ENCODE peak calls at places on chromosomes 2 and 18, in nine cellular contexts. D, W, K, Z, T, G, M, H and B are unnamed samples.

GRCh38 chr18:49768051-49768391 is 45.3 kb downstream of the ACAA2 start:
- DNase-seq in H (peak; percentile 86), T (peak; percentile 29), M (no peak), K (no peak), W (peak; percentile 81), G (peak; percentile 29), D (peak; percentile 33), Z (peak; percentile 72), B (peak; percentile 50)

GRCh38 chr2:149906871-149907270 is 319.3 kb upstream of the MMADHC start:
- DNase-seq in W (no peak), M (no peak), H (no peak), T (no peak), D (no peak), K (no peak), Z (no peak), G (no peak), B (no peak)

GRCh38 chr2:195486987-195487644 is 169.9 kb upstream of the SLC39A10 start:
- DNase-seq in G (peak; percentile 27), Z (peak; percentile 54), W (no peak), T (no peak), D (no peak), K (no peak), M (no peak), H (peak; percentile 81), B (peak; percentile 69)

GRCh38 chr2:37421686-37422085 is 77.3 kb downstream of the QPCT start:
- DNase-seq in M (no peak), K (no peak), T (no peak), G (no peak), W (no peak), D (no peak), Z (no peak), H (no peak), B (no peak)

GRCh38 chr18:51066273-51066672 is 36.3 kb downstream of the SMAD4 start:
- DNase-seq in K (no peak), W (no peak), T (no peak), M (no peak), D (no peak), G (no peak), H (peak; percentile 40), Z (no peak), B (no peak)

GRCh38 chr2:197909377-197909776 is 105.0 kb downstream of the PLCL1 start:
- DNase-seq in H (peak; percentile 88), D (no peak), K (no peak), Z (peak; percentile 82), T (no peak), W (no peak), G (no peak), M (peak; percentile 70), B (no peak)

GRCh38 chr2:68463287-68463877 is 3.7 kb downstream of the FBXO48 start:
- DNase-seq in D (no peak), K (no peak), M (no peak), H (peak; percentile 76), W (no peak), Z (peak; percentile 41), T (peak; percentile 23), G (peak; percentile 50), B (peak; percentile 50)

GRCh38 chr2:149885468-149885867 is 297.9 kb upstream of the MMADHC start:
- DNase-seq in W (no peak), Z (no peak), H (no peak), M (no peak), T (peak; percentile 81), D (no peak), G (peak; percentile 36), K (no peak), B (no peak)

GRCh38 chr18:61127714-61128485 is 205.3 kb upstream of the CDH20 start:
- DNase-seq in Z (no peak), G (no peak), T (no peak), D (no peak), M (no peak), W (no peak), K (no peak), H (no peak), B (no peak)

GRCh38 chr2:151315381-151315903 is 26.0 kb upstream of the NMI start:
- DNase-seq in W (no peak), K (peak; percentile 31), D (peak; percentile 29), T (peak; percentile 63), G (no peak), H (peak; percentile 88), M (no peak), Z (peak; percentile 54), B (no peak)

GRCh38 chr2:96207778-96208143 is 866 bp downstream of the STARD7 start:
- DNase-seq in M (no peak), H (peak; percentile 11), G (no peak), D (no peak), W (no peak), T (no peak), K (no peak), Z (no peak), B (no peak)

GRCh38 chr18:3262234-3263171 is 570 bp downstream of the MYL12B start:
- DNase-seq in K (no peak), W (no peak), M (no peak), Z (no peak), D (no peak), G (no peak), H (peak; percentile 50), T (no peak), B (no peak)

GRCh38 chr2:178199334-178199733 is 5.0 kb downstream of the OSBPL6 start:
- DNase-seq in H (no peak), W (no peak), M (no peak), D (no peak), G (no peak), T (no peak), K (no peak), Z (no peak), B (no peak)

GRCh38 chr18:74063023-74063422 is 84.6 kb downstream of the FBXO15 start:
- DNase-seq in M (no peak), H (no peak), Z (no peak), K (no peak), W (no peak), D (no peak), T (no peak), G (no peak), B (no peak)

GRCh38 chr2:235088608-235089020 is 136.8 kb downstream of the SH3BP4 start:
- DNase-seq in H (peak; percentile 66), Z (peak; percentile 25), K (no peak), D (no peak), G (no peak), W (no peak), M (no peak), T (no peak), B (no peak)

GRCh38 chr18:32301976-32302743 is 112.3 kb downstream of the MEP1B start:
- DNase-seq in T (no peak), W (no peak), M (no peak), Z (peak; percentile 73), K (no peak), H (peak; percentile 96), D (no peak), G (no peak), B (peak; percentile 79)

GRCh38 chr18:79481041-79481790 is 85.5 kb downstream of the NFATC1 start:
- DNase-seq in G (no peak), D (peak; percentile 5), K (no peak), H (no peak), M (no peak), T (no peak), W (peak; percentile 35), Z (no peak), B (no peak)

GRCh38 chr2:107380912-107381311 is 445.8 kb upstream of the RGPD4 start:
- DNase-seq in M (no peak), K (no peak), W (no peak), Z (no peak), H (no peak), G (no peak), T (no peak), D (no peak), B (no peak)

GRCh38 chr2:63902149-63902548 is 60.5 kb downstream of the UGP2 start:
- DNase-seq in W (no peak), H (no peak), D (no peak), K (no peak), T (no peak), M (no peak), Z (no peak), G (no peak), B (no peak)

GRCh38 chr18:51802589-51802988 is 537.4 kb upstream of the DCC start:
- DNase-seq in Z (no peak), K (no peak), D (no peak), W (no peak), G (no peak), H (no peak), T (peak; percentile 89), M (no peak), B (no peak)

GRCh38 chr2:170495896-170496295 is 219.2 kb upstream of the SP5 start:
- DNase-seq in Z (no peak), H (no peak), K (no peak), D (no peak), M (no peak), W (no peak), G (peak; percentile 32), T (no peak), B (no peak)

GRCh38 chr2:223528036-223528435 is 74.1 kb downstream of the SCG2 start:
- DNase-seq in T (no peak), D (no peak), W (no peak), G (peak; percentile 69), K (no peak), Z (peak; percentile 42), M (no peak), H (peak; percentile 54), B (no peak)

GRCh38 chr2:234500394-234501006 is 3.6 kb upstream of the ARL4C start:
- DNase-seq in W (peak; percentile 93), G (peak; percentile 67), T (peak; percentile 73), K (peak; percentile 46), Z (peak; percentile 59), D (no peak), H (peak; percentile 79), M (no peak), B (peak; percentile 72)

GRCh38 chr2:65291221-65292094 is 63.8 kb downstream of the ACTR2 start:
- DNase-seq in D (no peak), K (no peak), W (no peak), G (no peak), Z (no peak), M (no peak), T (no peak), H (no peak), B (no peak)

GRCh38 chr2:2573658-2574293 is 242.7 kb upstream of the MYT1L start:
- DNase-seq in G (peak; percentile 35), K (no peak), W (peak; percentile 13), T (no peak), D (no peak), M (peak; percentile 12), Z (peak; percentile 36), H (peak; percentile 0), B (no peak)

GRCh38 chr18:68436485-68436884 is 278.4 kb downstream of the TMX3 start:
- DNase-seq in D (no peak), G (no peak), H (no peak), Z (no peak), K (no peak), W (no peak), M (no peak), T (no peak), B (peak; percentile 29)

GRCh38 chr2:102181919-102182635 is 4.7 kb upstream of the IL1RL2 start:
- DNase-seq in W (no peak), T (no peak), H (peak; percentile 53), K (no peak), Z (no peak), D (no peak), G (no peak), M (no peak), B (no peak)